ENCODE peak calls at places on chromosomes 6 and 20, in seven cellular contexts. T is activated CD8-positive, alpha-beta memory T cell treated with anti-CD3 and anti-CD28 coated beads for 24 hours; U is fibroblast of mammary gland; V is hypothalamus; M is lower leg skin; E is T-helper 1 cell; K is activated T-cell treated with anti-CD3 and anti-CD28 coated beads for 4 hours. G is an unnamed sample.
A peak's percentile ranks its signal among the peaks of the same experiment; 100 is the strongest.

GRCh38 chr6:161618816-161619454 is 345.1 kb upstream of the AGPAT4 start:
- DNase-seq in M (no peak), V (peak; percentile 59), K (no peak), U (peak; percentile 78), T (no peak), E (no peak), G (no peak)

GRCh38 chr20:36847009-36847709 is 28.8 kb upstream of the TLDC2 start:
- DNase-seq in T (no peak), E (no peak), V (peak; percentile 73), M (peak; percentile 95), K (no peak), U (peak; percentile 99), G (no peak)

GRCh38 chr6:161684721-161685120 is 410.9 kb upstream of the AGPAT4 start:
- DNase-seq in M (no peak), E (no peak), T (no peak), U (no peak), K (no peak), V (no peak), G (no peak)

GRCh38 chr6:36848658-36849441 is 9.6 kb upstream of the CPNE5 start:
- DNase-seq in M (no peak), U (no peak), E (no peak), T (no peak), K (no peak), V (no peak), G (no peak)

GRCh38 chr6:145071836-145072235 is 663.5 kb downstream of the EPM2A start:
- DNase-seq in U (peak; percentile 84), E (no peak), V (no peak), K (no peak), T (no peak), M (no peak), G (no peak)

GRCh38 chr6:166657531-166657930 is 30.5 kb upstream of the RPS6KA2 start:
- DNase-seq in V (no peak), M (peak; percentile 81), U (no peak), K (no peak), E (no peak), T (no peak), G (no peak)

GRCh38 chr6:71181565-71181964 is 107.0 kb upstream of the OGFRL1 start:
- DNase-seq in V (no peak), T (no peak), U (peak; percentile 83), E (no peak), M (no peak), K (no peak), G (no peak)

GRCh38 chr20:53805895-53806384 is 212.3 kb upstream of the ZNF217 start:
- DNase-seq in U (peak; percentile 64), T (no peak), K (no peak), E (no peak), V (no peak), M (no peak), G (no peak)

GRCh38 chr20:23970049-23970448 is 18.5 kb downstream of the GGTLC1 start:
- DNase-seq in K (no peak), U (no peak), E (no peak), T (no peak), V (no peak), M (peak; percentile 40), G (no peak)

GRCh38 chr6:44257007-44257752 is at the start of gene SLC35B2:
- DNase-seq in E (peak; percentile 70), V (peak; percentile 84), T (peak; percentile 88), M (peak; percentile 93), U (peak; percentile 49), K (no peak), G (peak; percentile 92)

GRCh38 chr20:58117944-58118343 is 110.5 kb downstream of the ANKRD60 start:
- DNase-seq in U (peak; percentile 15), K (no peak), V (no peak), M (no peak), E (no peak), T (no peak), G (no peak)

GRCh38 chr6:107179004-107179403 is 63.7 kb upstream of the BEND3 start:
- DNase-seq in E (no peak), K (no peak), M (no peak), T (no peak), V (no peak), U (peak; percentile 51), G (no peak)

GRCh38 chr6:34580707-34581560 is 24.8 kb upstream of the SPDEF start:
- DNase-seq in U (no peak), E (no peak), K (no peak), V (no peak), M (no peak), T (no peak), G (no peak)

GRCh38 chr6:18280084-18280483 is 15.8 kb upstream of the DEK start:
- DNase-seq in T (no peak), V (no peak), E (no peak), K (no peak), M (no peak), U (no peak), G (no peak)

GRCh38 chr6:136037246-136037884 is 185.9 kb downstream of the PDE7B start:
- DNase-seq in E (no peak), T (peak; percentile 59), V (no peak), M (no peak), U (peak; percentile 82), K (no peak), G (no peak)

GRCh38 chr6:163999475-164000125 is 585.1 kb downstream of the QKI start:
- DNase-seq in K (no peak), U (peak; percentile 13), T (no peak), V (no peak), E (no peak), M (no peak), G (no peak)

GRCh38 chr6:56732517-56732916 is 89.8 kb upstream of the DST start:
- DNase-seq in E (no peak), K (no peak), T (no peak), M (no peak), U (no peak), V (no peak), G (no peak)

GRCh38 chr6:4776493-4776966 is 326 bp downstream of the CDYL start:
- DNase-seq in T (no peak), U (no peak), M (peak; percentile 86), E (peak; percentile 44), V (no peak), K (peak; percentile 17), G (peak; percentile 82)

GRCh38 chr6:52790841-52791240 is 12.8 kb downstream of the GSTA1 start:
- DNase-seq in U (no peak), E (no peak), K (no peak), V (no peak), M (no peak), T (no peak), G (no peak)

GRCh38 chr20:20796766-20797415 is 84.4 kb upstream of the RALGAPA2 start:
- DNase-seq in T (no peak), V (no peak), M (peak; percentile 76), U (no peak), K (no peak), E (no peak), G (no peak)

GRCh38 chr6:44080561-44081521 is 46.4 kb downstream of the MRPL14 start:
- DNase-seq in E (no peak), M (peak; percentile 80), V (no peak), T (no peak), U (no peak), K (no peak), G (no peak)

GRCh38 chr20:34643919-34644318 is 33.0 kb downstream of the PIGU start:
- DNase-seq in E (no peak), U (peak; percentile 90), V (no peak), K (no peak), T (no peak), M (peak; percentile 15), G (no peak)

GRCh38 chr6:49333345-49334120 is 129.5 kb downstream of the MMUT start:
- DNase-seq in T (no peak), E (no peak), M (no peak), U (peak; percentile 43), K (no peak), V (no peak), G (no peak)

GRCh38 chr6:149028767-149029405 is 282.1 kb downstream of the UST start:
- DNase-seq in E (peak; percentile 46), U (peak; percentile 95), K (peak; percentile 68), M (no peak), T (no peak), V (peak; percentile 19), G (no peak)

GRCh38 chr6:167678102-167679101 is 148.3 kb upstream of the AFDN start:
- DNase-seq in U (no peak), T (no peak), M (no peak), E (no peak), V (peak; percentile 37), K (no peak), G (no peak)

GRCh38 chr6:23659125-23659524 is 466.9 kb upstream of the NRSN1 start:
- DNase-seq in T (no peak), K (no peak), V (no peak), U (peak; percentile 25), M (no peak), E (no peak), G (no peak)

GRCh38 chr20:53735536-53736050 is 142.0 kb upstream of the ZNF217 start:
- DNase-seq in K (no peak), M (no peak), V (no peak), U (peak; percentile 85), T (no peak), E (no peak), G (no peak)

GRCh38 chr20:297925-298754 is 770 bp downstream of the ZCCHC3 start:
- DNase-seq in E (peak; percentile 17), M (peak; percentile 92), T (peak; percentile 79), K (peak; percentile 9), U (peak; percentile 74), V (peak; percentile 29), G (peak; percentile 91)

GRCh38 chr6:11231564-11232176 is 798 bp downstream of the NEDD9 start:
- DNase-seq in U (no peak), T (no peak), M (no peak), V (no peak), E (no peak), K (no peak), G (no peak)

GRCh38 chr6:136148051-136148450 is 102.1 kb downstream of the MTFR2 start:
- DNase-seq in U (peak; percentile 28), V (no peak), E (no peak), T (no peak), M (no peak), K (no peak), G (no peak)

GRCh38 chr6:116371384-116372209 is 850 bp downstream of the DSE start:
- DNase-seq in K (peak; percentile 20), U (peak; percentile 94), E (peak; percentile 5), T (peak; percentile 69), V (peak; percentile 54), M (peak; percentile 95), G (peak; percentile 93)

GRCh38 chr20:57496592-57496991 is 28.3 kb downstream of the CTCFL start:
- DNase-seq in M (no peak), V (no peak), K (no peak), U (no peak), T (no peak), E (no peak), G (no peak)

GRCh38 chr20:30491016-30491415 is 766.4 kb upstream of the DEFB115 start:
- DNase-seq in E (no peak), T (no peak), V (no peak), K (no peak), M (peak; percentile 54), U (no peak), G (no peak)

GRCh38 chr6:135215563-135215962 is 34.5 kb downstream of the MYB start:
- DNase-seq in K (no peak), U (no peak), E (no peak), T (no peak), V (no peak), M (no peak), G (no peak)

GRCh38 chr20:13024581-13024980 is 15.8 kb downstream of the SPTLC3 start:
- DNase-seq in K (no peak), M (no peak), T (no peak), V (no peak), E (no peak), U (peak; percentile 64), G (no peak)

G was measured in kidney.